ENCODE peak calls at places on chromosomes 2 and 18, in five cellular contexts. One of them, this sample, is unnamed. For H3K4me1, the result is how much of the 10 kb centered on the place peaks cover.

GRCh38 chr18:59556265-59556664 is 141.0 kb downstream of the CCBE1 start:
- DNase-seq in heart right ventricle: no peak
- DNase-seq in tibial artery: no peak
- DNase-seq in lower lobe of right lung: no peak
- DNase-seq in Panc1: no peak
- DNase-seq in this sample: no peak

GRCh38 chr2:174003635-174004310 is 38.6 kb upstream of the SP3 start:
- DNase-seq in heart right ventricle: peak
- DNase-seq in Panc1: no peak
- DNase-seq in lower lobe of right lung: no peak
- DNase-seq in tibial artery: no peak
- DNase-seq in this sample: peak

GRCh38 chr2:175080479-175080878 is 75.3 kb upstream of the CHN1 start:
- DNase-seq in lower lobe of right lung: no peak
- DNase-seq in Panc1: no peak
- DNase-seq in heart right ventricle: no peak
- DNase-seq in tibial artery: no peak
- DNase-seq in this sample: no peak

GRCh38 chr2:186751790-186752189 is 57.9 kb downstream of the FAM171B start:
- DNase-seq in tibial artery: no peak
- DNase-seq in Panc1: no peak
- DNase-seq in lower lobe of right lung: no peak
- DNase-seq in heart right ventricle: no peak
- DNase-seq in this sample: no peak

GRCh38 chr2:192888090-192888489 is 693.4 kb upstream of the TMEFF2 start:
- DNase-seq in Panc1: no peak
- DNase-seq in heart right ventricle: no peak
- DNase-seq in tibial artery: no peak
- DNase-seq in lower lobe of right lung: no peak
- DNase-seq in this sample: no peak

GRCh38 chr2:112814278-112814677 is 22.3 kb downstream of the IL1B start:
- DNase-seq in tibial artery: no peak
- DNase-seq in lower lobe of right lung: no peak
- DNase-seq in heart right ventricle: no peak
- DNase-seq in Panc1: no peak
- DNase-seq in this sample: no peak

GRCh38 chr2:218622606-218623238 is 15.0 kb downstream of the PLCD4 start:
- DNase-seq in tibial artery: no peak
- DNase-seq in lower lobe of right lung: no peak
- DNase-seq in Panc1: no peak
- DNase-seq in heart right ventricle: no peak
- DNase-seq in this sample: no peak

GRCh38 chr2:207529330-207530159 is at the start of gene CREB1:
- DNase-seq in Panc1: peak
- DNase-seq in lower lobe of right lung: peak
- DNase-seq in tibial artery: peak
- DNase-seq in heart right ventricle: peak
- DNase-seq in this sample: peak

GRCh38 chr2:120473522-120474271 is 127.8 kb downstream of the INHBB start:
- DNase-seq in tibial artery: no peak
- DNase-seq in heart right ventricle: no peak
- DNase-seq in Panc1: no peak
- DNase-seq in lower lobe of right lung: peak
- DNase-seq in this sample: no peak

GRCh38 chr2:68604077-68604476 is 39.3 kb upstream of the PROKR1 start:
- DNase-seq in tibial artery: no peak
- DNase-seq in Panc1: no peak
- DNase-seq in lower lobe of right lung: no peak
- DNase-seq in heart right ventricle: no peak
- DNase-seq in this sample: no peak

GRCh38 chr2:164840458-164840929 is 1.1 kb downstream of the COBLL1 start:
- DNase-seq in tibial artery: peak
- DNase-seq in Panc1: no peak
- DNase-seq in lower lobe of right lung: peak
- DNase-seq in heart right ventricle: peak
- DNase-seq in this sample: peak

GRCh38 chr2:111139637-111140317 is 19.1 kb downstream of the BCL2L11 start:
- DNase-seq in Panc1: no peak
- DNase-seq in tibial artery: no peak
- DNase-seq in lower lobe of right lung: no peak
- DNase-seq in heart right ventricle: no peak
- DNase-seq in this sample: no peak

GRCh38 chr18:50967714-50968661 is at the start of gene ELAC1:
- DNase-seq in Panc1: no peak
- DNase-seq in lower lobe of right lung: peak
- DNase-seq in tibial artery: peak
- DNase-seq in heart right ventricle: peak
- DNase-seq in this sample: peak

GRCh38 chr2:96265349-96265839 is 403 bp downstream of the TMEM127 start:
- DNase-seq in heart right ventricle: peak
- DNase-seq in tibial artery: peak
- DNase-seq in Panc1: no peak
- DNase-seq in lower lobe of right lung: peak
- DNase-seq in this sample: no peak

GRCh38 chr2:14675489-14675888 is 43.0 kb downstream of the LRATD1 start:
- DNase-seq in tibial artery: no peak
- DNase-seq in heart right ventricle: no peak
- DNase-seq in lower lobe of right lung: no peak
- DNase-seq in Panc1: no peak
- DNase-seq in this sample: no peak

GRCh38 chr18:55076643-55077218 is 117.5 kb upstream of the CCDC68 start:
- DNase-seq in Panc1: no peak
- DNase-seq in heart right ventricle: no peak
- DNase-seq in tibial artery: no peak
- DNase-seq in lower lobe of right lung: no peak
- DNase-seq in this sample: no peak

GRCh38 chr2:171086352-171087290 is 74.1 kb downstream of the TLK1 start:
- DNase-seq in tibial artery: no peak
- DNase-seq in lower lobe of right lung: no peak
- DNase-seq in Panc1: peak
- DNase-seq in heart right ventricle: peak
- DNase-seq in this sample: peak

GRCh38 chr2:73107211-73107926 is 5.4 kb downstream of the RAB11FIP5 start:
- DNase-seq in lower lobe of right lung: no peak
- DNase-seq in Panc1: no peak
- DNase-seq in heart right ventricle: no peak
- DNase-seq in tibial artery: peak
- DNase-seq in this sample: no peak

GRCh38 chr2:73110622-73111299 is 2.0 kb downstream of the RAB11FIP5 start:
- DNase-seq in Panc1: no peak
- DNase-seq in heart right ventricle: no peak
- DNase-seq in lower lobe of right lung: no peak
- DNase-seq in tibial artery: no peak
- DNase-seq in this sample: no peak

GRCh38 chr2:73112026-73112912 is 479 bp downstream of the RAB11FIP5 start:
- DNase-seq in Panc1: no peak
- DNase-seq in heart right ventricle: no peak
- DNase-seq in tibial artery: no peak
- DNase-seq in lower lobe of right lung: peak
- DNase-seq in this sample: peak

GRCh38 chr2:73111300-73112025 is 1.3 kb downstream of the RAB11FIP5 start:
- DNase-seq in tibial artery: peak
- DNase-seq in lower lobe of right lung: no peak
- DNase-seq in Panc1: no peak
- DNase-seq in heart right ventricle: peak
- DNase-seq in this sample: peak

DNA sequence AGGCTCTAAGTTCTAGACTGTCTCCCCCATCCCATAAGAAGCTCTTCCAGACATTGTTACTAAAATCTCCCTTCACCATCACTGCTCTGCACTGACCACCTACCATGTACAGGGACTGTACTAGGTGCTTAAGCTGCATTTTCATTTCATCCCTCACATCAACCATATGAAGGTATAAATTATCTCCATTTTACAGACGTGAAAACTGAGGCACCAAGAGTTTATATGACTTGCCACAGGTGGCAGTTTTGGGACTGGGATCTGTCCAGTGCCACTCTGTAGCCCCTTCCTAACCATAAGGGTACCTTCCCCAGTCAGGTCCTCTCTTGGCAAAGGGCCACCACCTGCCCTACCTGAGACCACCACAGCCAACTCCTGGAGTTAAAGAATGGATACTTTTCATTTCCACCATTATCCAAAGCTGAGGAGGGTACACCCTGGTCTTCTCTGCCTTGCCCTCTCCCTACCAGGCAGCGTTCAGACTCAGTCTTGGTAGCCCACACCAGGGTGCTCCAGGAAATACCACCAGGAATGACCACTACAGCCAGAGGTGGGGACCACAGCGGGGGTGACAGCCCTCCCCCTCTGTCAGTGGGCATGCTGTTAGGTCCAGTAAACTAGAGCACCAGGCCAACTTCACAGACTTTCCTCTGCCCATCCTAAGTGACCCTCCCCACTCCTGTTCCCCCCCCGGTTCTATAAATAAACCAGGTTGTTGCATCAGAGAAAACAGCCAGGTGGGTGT is 2.8 kb downstream of the RAB11FIP5 start:
- DNase-seq in tibial artery: no peak
- DNase-seq in lower lobe of right lung: no peak
- DNase-seq in heart right ventricle: no peak
- DNase-seq in Panc1: no peak
- DNase-seq in this sample: no peak
- TF ChIP-seq CTCF in tibial artery: no peak
- TF ChIP-seq CTCF in lower lobe of right lung: no peak
- TF ChIP-seq CTCF in heart right ventricle: no peak
- TF ChIP-seq CTCF in Panc1: no peak
- TF ChIP-seq CTCF in this sample: no peak

DNA sequence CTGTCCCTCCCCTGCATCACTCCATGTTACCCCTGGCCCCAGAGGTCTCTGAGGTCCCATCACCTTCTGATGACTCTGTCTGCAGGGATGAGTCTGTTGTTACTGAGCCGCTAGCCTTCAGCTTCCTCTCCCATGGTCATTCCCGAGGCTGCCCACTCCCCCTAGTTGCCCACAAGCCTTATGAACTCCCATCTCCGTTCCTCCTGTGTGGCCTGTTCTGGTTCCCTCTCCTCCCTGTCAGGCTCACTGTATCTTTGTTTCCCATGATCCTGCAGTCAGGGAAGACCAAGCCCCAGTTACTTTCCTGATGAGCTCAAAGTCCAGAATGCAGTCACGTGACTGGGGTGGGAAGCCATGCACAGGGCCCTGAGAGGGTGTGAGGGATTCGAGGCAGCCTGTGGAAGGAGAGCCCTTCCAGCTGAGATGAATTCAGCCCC is 39.5 kb downstream of the INPP4A start:
- DNase-seq in Panc1: no peak
- DNase-seq in heart right ventricle: no peak
- DNase-seq in lower lobe of right lung: no peak
- DNase-seq in tibial artery: no peak
- DNase-seq in this sample: peak
- H3K4me1 ChIP-seq in Panc1: under half
- H3K4me1 ChIP-seq in heart right ventricle: under half
- H3K4me1 ChIP-seq in lower lobe of right lung: half or more
- H3K4me1 ChIP-seq in tibial artery: under half
- H3K4me1 ChIP-seq in this sample: under half

DNA sequence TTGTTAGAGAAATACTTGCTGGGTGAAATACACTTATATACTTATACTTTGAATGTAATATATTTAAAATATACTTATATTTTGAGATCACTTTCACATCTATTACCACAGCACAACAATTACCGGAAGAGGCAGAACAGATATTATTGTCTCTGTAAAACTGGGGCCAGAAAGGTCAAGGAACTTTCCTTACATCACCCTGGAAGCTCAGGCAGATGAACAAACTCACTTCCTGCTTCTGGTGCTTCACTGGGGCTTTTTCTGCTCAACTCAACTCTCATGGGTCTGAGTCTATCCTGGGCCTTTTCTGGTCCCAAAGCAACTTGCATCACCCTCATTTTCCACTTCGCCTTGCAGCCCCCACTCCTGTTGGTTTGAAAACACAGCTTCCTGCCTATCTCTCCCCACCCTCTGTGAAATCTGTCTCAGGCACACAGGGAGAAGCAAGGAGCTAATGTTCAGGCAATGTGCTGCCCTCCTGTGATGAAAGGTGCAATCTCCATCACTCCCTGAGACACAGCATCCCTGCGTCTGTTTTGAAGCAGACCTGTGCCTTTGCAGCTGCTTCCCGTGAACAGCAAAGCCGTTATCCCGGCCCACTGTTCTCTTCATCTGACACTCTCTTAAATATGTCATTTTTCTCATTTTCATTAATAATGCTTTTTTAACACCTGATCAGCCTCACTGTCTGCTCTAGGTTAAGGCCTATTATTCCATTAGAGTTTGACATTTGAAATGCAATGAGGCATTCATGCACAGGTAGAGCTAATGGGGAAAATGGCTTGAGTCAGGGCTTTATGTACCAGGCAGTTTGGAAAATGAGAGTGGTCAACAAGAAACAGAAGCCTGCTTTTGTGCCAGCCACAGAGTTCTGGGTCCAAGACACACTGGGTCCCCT is 251.9 kb upstream of the CHAC2 start:
- DNase-seq in tibial artery: no peak
- DNase-seq in heart right ventricle: no peak
- DNase-seq in Panc1: no peak
- DNase-seq in lower lobe of right lung: no peak
- DNase-seq in this sample: no peak
- TF ChIP-seq CTCF in tibial artery: no peak
- TF ChIP-seq CTCF in heart right ventricle: peak
- TF ChIP-seq CTCF in Panc1: no peak
- TF ChIP-seq CTCF in lower lobe of right lung: peak
- TF ChIP-seq CTCF in this sample: no peak

GRCh38 chr2:21279525-21279924 is 155.8 kb downstream of the TDRD15 start:
- DNase-seq in tibial artery: no peak
- DNase-seq in heart right ventricle: no peak
- DNase-seq in Panc1: no peak
- DNase-seq in lower lobe of right lung: no peak
- DNase-seq in this sample: no peak

GRCh38 chr2:21281876-21282514 is 158.2 kb downstream of the TDRD15 start:
- DNase-seq in tibial artery: no peak
- DNase-seq in Panc1: no peak
- DNase-seq in lower lobe of right lung: no peak
- DNase-seq in heart right ventricle: no peak
- DNase-seq in this sample: no peak

GRCh38 chr2:21282515-21282898 is 158.7 kb downstream of the TDRD15 start:
- DNase-seq in heart right ventricle: no peak
- DNase-seq in tibial artery: no peak
- DNase-seq in lower lobe of right lung: no peak
- DNase-seq in Panc1: no peak
- DNase-seq in this sample: no peak

GRCh38 chr2:21277340-21277739 is 153.6 kb downstream of the TDRD15 start:
- DNase-seq in Panc1: no peak
- DNase-seq in tibial artery: no peak
- DNase-seq in heart right ventricle: no peak
- DNase-seq in lower lobe of right lung: no peak
- DNase-seq in this sample: peak

GRCh38 chr2:21280793-21281192 is 157.0 kb downstream of the TDRD15 start:
- DNase-seq in heart right ventricle: no peak
- DNase-seq in lower lobe of right lung: no peak
- DNase-seq in tibial artery: no peak
- DNase-seq in Panc1: no peak
- DNase-seq in this sample: no peak
- H3K4me1 ChIP-seq in heart right ventricle: under half
- H3K4me1 ChIP-seq in lower lobe of right lung: under half
- H3K4me1 ChIP-seq in tibial artery: under half
- H3K4me1 ChIP-seq in Panc1: under half
- H3K4me1 ChIP-seq in this sample: under half

This sample was measured in mucosa of descending colon.